ENCODE peak calls at places on chromosome 2, in five cellular contexts. One of them, this sample, is unnamed.

GRCh38 chr2:37378411-37378810 is 34.0 kb downstream of the QPCT start:
- DNase-seq in HS-27A: peak
- DNase-seq in activated T-helper 1 cell treated with Interleukin-2 at 50 U/mL for 16 hours: no peak
- DNase-seq in activated CD4-positive, CD25-positive, alpha-beta regulatory T cell: no peak
- DNase-seq in HEK293T: no peak
- DNase-seq in this sample: no peak

GRCh38 chr2:149371476-149371875 is 41.1 kb downstream of the LYPD6 start:
- DNase-seq in HS-27A: no peak
- DNase-seq in activated T-helper 1 cell treated with Interleukin-2 at 50 U/mL for 16 hours: no peak
- DNase-seq in activated CD4-positive, CD25-positive, alpha-beta regulatory T cell: no peak
- DNase-seq in HEK293T: no peak
- DNase-seq in this sample: no peak

GRCh38 chr2:69171070-69171811 is 158.3 kb downstream of the ANTXR1 start:
- DNase-seq in HS-27A: no peak
- DNase-seq in activated T-helper 1 cell treated with Interleukin-2 at 50 U/mL for 16 hours: no peak
- DNase-seq in activated CD4-positive, CD25-positive, alpha-beta regulatory T cell: no peak
- DNase-seq in HEK293T: no peak
- DNase-seq in this sample: no peak

GRCh38 chr2:109275120-109276040 is 146.4 kb downstream of the SH3RF3 start:
- DNase-seq in HS-27A: no peak
- DNase-seq in activated T-helper 1 cell treated with Interleukin-2 at 50 U/mL for 16 hours: no peak
- DNase-seq in activated CD4-positive, CD25-positive, alpha-beta regulatory T cell: no peak
- DNase-seq in HEK293T: no peak
- DNase-seq in this sample: no peak

GRCh38 chr2:217899231-217900009 is 103.4 kb downstream of the TNS1 start:
- DNase-seq in HS-27A: no peak
- DNase-seq in activated T-helper 1 cell treated with Interleukin-2 at 50 U/mL for 16 hours: no peak
- DNase-seq in activated CD4-positive, CD25-positive, alpha-beta regulatory T cell: no peak
- DNase-seq in HEK293T: peak
- DNase-seq in this sample: peak

GRCh38 chr2:229407170-229407569 is 136.1 kb upstream of the PID1 start:
- DNase-seq in HS-27A: no peak
- DNase-seq in activated T-helper 1 cell treated with Interleukin-2 at 50 U/mL for 16 hours: no peak
- DNase-seq in activated CD4-positive, CD25-positive, alpha-beta regulatory T cell: no peak
- DNase-seq in HEK293T: no peak
- DNase-seq in this sample: no peak

GRCh38 chr2:75309596-75310290 is 110.4 kb upstream of the TACR1 start:
- DNase-seq in HS-27A: no peak
- DNase-seq in activated T-helper 1 cell treated with Interleukin-2 at 50 U/mL for 16 hours: no peak
- DNase-seq in activated CD4-positive, CD25-positive, alpha-beta regulatory T cell: no peak
- DNase-seq in HEK293T: no peak
- DNase-seq in this sample: no peak

GRCh38 chr2:232365621-232366321 is 12.8 kb upstream of the ALPP start:
- DNase-seq in HS-27A: peak
- DNase-seq in activated T-helper 1 cell treated with Interleukin-2 at 50 U/mL for 16 hours: no peak
- DNase-seq in activated CD4-positive, CD25-positive, alpha-beta regulatory T cell: no peak
- DNase-seq in HEK293T: peak
- DNase-seq in this sample: peak